ENCODE peak calls at places on chromosomes 3 and 15, in nine cellular contexts. R is fibroblast of lung, J is upper lobe of right lung, F is Peyer's patch, E is body of pancreas, B is IMR-90, D is adrenal gland, G is trophoblast cell, H is heart right ventricle. A is an unnamed sample.

GRCh38 chr3:55206000-55206399 is 278.1 kb upstream of the LRTM1 start:
- DNase-seq in R (peak; percentile 79), J (no peak), F (no peak), E (no peak), B (peak; percentile 62), D (no peak), G (no peak), H (no peak), A (no peak)

GRCh38 chr3:5580821-5581220 is 393.3 kb downstream of the EDEM1 start:
- DNase-seq in R (no peak), J (no peak), F (no peak), E (no peak), B (no peak), D (no peak), G (no peak), H (no peak), A (no peak)

GRCh38 chr15:65370885-65371284 is 6.9 kb downstream of the IGDCC3 start:
- DNase-seq in R (no peak), J (peak; percentile 19), F (no peak), E (no peak), B (no peak), D (no peak), G (no peak), H (no peak), A (no peak)

GRCh38 chr3:191376742-191377141 is 46.4 kb upstream of the UTS2B start:
- DNase-seq in R (peak; percentile 73), J (no peak), F (no peak), E (no peak), B (peak; percentile 81), D (no peak), G (no peak), H (no peak), A (peak; percentile 54)

GRCh38 chr3:56970401-56971002 is 90.0 kb upstream of the SPATA12 start:
- DNase-seq in R (peak; percentile 56), J (no peak), F (no peak), E (no peak), B (peak; percentile 18), D (no peak), G (peak; percentile 34), H (no peak), A (no peak)

GRCh38 chr15:20645956-20646355 is 104.4 kb upstream of the GOLGA6L6 start:
- DNase-seq in R (no peak), J (peak; percentile 92), F (peak; percentile 65), E (no peak), B (no peak), D (no peak), G (peak; percentile 41), H (no peak), A (no peak)

GRCh38 chr3:107407355-107407754 is 30.1 kb downstream of the CCDC54 start:
- DNase-seq in R (no peak), J (no peak), F (no peak), E (no peak), B (no peak), D (no peak), G (no peak), H (no peak), A (no peak)

GRCh38 chr15:37083610-37084009 is 16.7 kb downstream of the MEIS2 start:
- DNase-seq in R (peak; percentile 40), J (no peak), F (no peak), E (no peak), B (no peak), D (no peak), G (peak; percentile 26), H (no peak), A (no peak)

GRCh38 chr3:198017100-198017499 is 57.1 kb downstream of the LMLN start:
- DNase-seq in R (no peak), J (no peak), F (no peak), E (no peak), B (no peak), D (no peak), G (no peak), H (no peak), A (no peak)

GRCh38 chr3:133468251-133468721 is 68.4 kb downstream of the BFSP2 start:
- DNase-seq in R (no peak), J (no peak), F (no peak), E (no peak), B (peak; percentile 44), D (no peak), G (no peak), H (no peak), A (no peak)

GRCh38 chr3:133531981-133532380 is 41.5 kb upstream of the CDV3 start:
- DNase-seq in R (peak; percentile 94), J (no peak), F (no peak), E (no peak), B (peak; percentile 96), D (no peak), G (no peak), H (no peak), A (no peak)

GRCh38 chr3:175107231-175107630 is 248.1 kb downstream of the NAALADL2 start:
- DNase-seq in R (peak; percentile 7), J (no peak), F (no peak), E (no peak), B (peak; percentile 85), D (no peak), G (no peak), H (no peak), A (no peak)

GRCh38 chr3:117629505-117629904 is 919.9 kb downstream of the TUSC7 start:
- DNase-seq in R (no peak), J (no peak), F (no peak), E (no peak), B (no peak), D (no peak), G (no peak), H (no peak), A (no peak)

GRCh38 chr3:76487446-76487845 is 552.5 kb upstream of the ROBO2 start:
- DNase-seq in R (peak; percentile 2), J (no peak), F (no peak), E (no peak), B (peak; percentile 85), D (no peak), G (no peak), H (no peak), A (no peak)

GRCh38 chr15:65374334-65374733 is 3.5 kb downstream of the IGDCC3 start:
- DNase-seq in R (no peak), J (no peak), F (no peak), E (no peak), B (no peak), D (no peak), G (no peak), H (no peak), A (no peak)

DNA sequence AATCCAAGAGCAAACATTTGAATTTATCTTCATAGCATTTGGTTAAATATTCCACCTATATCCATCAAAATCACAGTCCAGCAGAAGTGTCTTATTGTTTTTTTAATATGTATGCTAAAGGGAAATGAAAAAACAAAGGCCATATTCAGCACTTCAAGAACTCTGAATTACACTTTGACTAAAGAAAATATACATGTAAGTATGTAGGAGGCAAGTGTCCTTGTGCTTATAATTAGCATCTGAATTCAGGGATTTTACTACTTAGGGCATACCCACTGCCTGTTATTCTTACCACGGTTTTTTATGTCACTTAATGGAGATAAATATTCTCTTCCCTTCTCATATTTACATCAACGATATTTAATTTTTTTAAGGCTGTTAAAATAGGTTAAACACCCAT is 117.3 kb downstream of the TBC1D5 start:
- DNase-seq in R (no peak), J (no peak), F (no peak), E (no peak), B (no peak), D (no peak), G (no peak), H (no peak), A (peak; percentile 95)
- H3K4me3 ChIP-seq in R (no peak overlapping the region), J (no peak overlapping the region), F (no peak overlapping the region), E (no peak overlapping the region), B (no peak overlapping the region), D (no peak overlapping the region), G (no peak overlapping the region), H (no peak overlapping the region), A (no peak overlapping the region)

GRCh38 chr3:66430876-66431275 is 69.9 kb downstream of the LRIG1 start:
- DNase-seq in R (no peak), J (no peak), F (no peak), E (no peak), B (no peak), D (no peak), G (no peak), H (no peak), A (no peak)
- H3K4me1 ChIP-seq in R (peaks cover 24% of the 10 kb centered on the region), J (peaks cover 37% of the 10 kb centered on the region), F (no peaks in the 10 kb centered on the region), E (peaks cover 89% of the 10 kb centered on the region), B (peaks cover 28% of the 10 kb centered on the region), D (no peaks in the 10 kb centered on the region), G (no peaks in the 10 kb centered on the region), H (peaks cover 76% of the 10 kb centered on the region), A (no peaks in the 10 kb centered on the region)

DNA sequence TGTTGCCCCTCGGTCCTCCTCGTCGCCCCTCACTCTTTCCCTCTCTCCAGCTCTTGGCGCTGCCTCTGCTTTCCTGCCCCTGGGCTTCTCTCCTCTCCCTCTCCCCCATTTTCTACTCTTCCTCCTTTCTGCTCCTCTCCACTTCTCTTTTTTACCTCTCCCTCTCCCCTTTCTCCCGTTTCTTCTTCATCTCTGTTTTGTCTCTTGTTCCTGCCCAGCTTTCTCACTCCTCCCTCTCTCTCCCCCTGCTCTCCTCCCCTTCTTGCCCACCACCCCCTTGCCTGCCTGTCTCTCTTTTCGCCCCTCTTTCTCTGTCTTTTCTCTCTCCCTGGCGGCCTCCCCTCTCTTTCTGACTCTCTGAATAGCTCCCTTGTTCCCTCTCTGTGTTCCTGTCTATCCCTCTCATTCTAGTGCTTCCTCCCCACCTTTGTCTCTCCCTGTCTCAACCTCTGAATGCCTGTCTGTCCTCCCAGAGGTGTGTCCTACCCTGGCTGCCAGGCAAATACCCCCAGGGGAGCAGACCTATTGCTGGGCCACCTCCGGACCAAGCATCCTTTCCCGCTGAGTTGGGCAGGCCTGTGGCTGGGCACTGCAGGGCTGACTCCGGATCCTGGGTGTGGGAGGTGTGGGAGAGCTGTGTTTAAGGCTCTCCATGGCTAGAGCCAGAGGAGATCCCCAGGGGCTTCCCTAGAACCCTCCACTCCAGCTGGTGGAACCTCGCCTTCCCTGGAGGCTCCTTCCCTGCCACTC is 41.0 kb downstream of the EPHB3 start:
- DNase-seq in R (no peak), J (no peak), F (no peak), E (no peak), B (no peak), D (no peak), G (no peak), H (no peak), A (no peak)
- H3K27me3 ChIP-seq in R (peaks cover 43% of the 10 kb centered on the region), J (peaks cover 31% of the 10 kb centered on the region), F (no peaks in the 10 kb centered on the region), E (no peaks in the 10 kb centered on the region), B (peaks cover 61% of the 10 kb centered on the region), D (no peaks in the 10 kb centered on the region), G (peaks cover 27% of the 10 kb centered on the region), H (no peaks in the 10 kb centered on the region), A (no peaks in the 10 kb centered on the region)

DNA sequence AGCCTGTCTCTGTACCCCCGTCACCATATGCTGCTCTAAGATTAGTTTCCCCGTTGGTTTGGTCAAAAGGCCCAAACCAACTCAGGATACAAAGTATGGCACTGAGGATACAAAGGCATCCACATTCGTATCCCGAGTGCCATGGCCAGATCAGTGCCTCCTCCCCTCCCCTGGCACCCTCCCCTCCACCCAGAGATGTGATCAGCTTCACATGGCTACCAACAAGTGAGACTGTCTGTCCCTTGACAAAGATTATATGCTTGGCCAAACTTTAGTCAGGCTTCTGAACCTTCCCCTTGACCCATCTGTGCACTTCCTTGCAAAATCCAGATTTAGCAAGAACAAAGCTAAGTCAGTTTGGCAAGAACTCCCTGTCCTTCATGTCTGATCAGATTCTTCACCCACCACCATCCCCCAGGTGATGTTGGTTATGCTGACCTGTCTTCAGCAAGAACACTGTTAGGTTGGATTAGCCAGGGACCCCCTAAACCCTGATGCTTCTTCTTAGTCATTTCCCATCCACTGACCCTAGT is 61.7 kb downstream of the KLF15 start:
- DNase-seq in R (no peak), J (no peak), F (no peak), E (no peak), B (no peak), D (no peak), G (no peak), H (no peak), A (no peak)
- H3K4me3 ChIP-seq in R (no peak overlapping the region), J (no peak overlapping the region), F (no peak overlapping the region), E (no peak overlapping the region), B (no peak overlapping the region), D (no peak overlapping the region), G (no peak overlapping the region), H (no peak overlapping the region), A (no peak overlapping the region)

GRCh38 chr15:91872356-91873132 is 19.0 kb downstream of the SLCO3A1 start:
- DNase-seq in R (no peak), J (peak; percentile 85), F (no peak), E (no peak), B (no peak), D (no peak), G (no peak), H (no peak), A (no peak)
- H3K4me1 ChIP-seq in R (peaks cover 1% of the 10 kb centered on the region), J (peaks cover 45% of the 10 kb centered on the region), F (no peaks in the 10 kb centered on the region), E (peaks cover 3% of the 10 kb centered on the region), B (peaks cover 2% of the 10 kb centered on the region), D (no peaks in the 10 kb centered on the region), G (peaks cover 2% of the 10 kb centered on the region), H (peaks cover 58% of the 10 kb centered on the region), A (no peaks in the 10 kb centered on the region)

A was measured in HAP-1.